ENCODE peak calls at places on chromosomes 3 and 15, in nine cellular contexts. Q is H9, L is astrocyte of the spinal cord, B is heart left ventricle, G is neural progenitor cell, E is RWPE1, Y is OCI-LY7, W is endothelial cell of umbilical vein, M is MM.1S. R is an unnamed sample.

GRCh38 chr3:137612293-137612692 is 151.8 kb upstream of the SOX14 start:
- DNase-seq in L (no peak), M (no peak), E (no peak), Q (peak; percentile 63), G (peak; percentile 68), B (no peak), Y (no peak), W (no peak), R (no peak)

GRCh38 chr15:88834211-88834812 is 31.1 kb downstream of the ACAN start:
- DNase-seq in W (peak; percentile 20), Y (peak; percentile 16), Q (peak; percentile 72), B (no peak), E (peak; percentile 33), M (peak; percentile 45), L (peak; percentile 16), G (peak; percentile 80), R (peak; percentile 55)

GRCh38 chr15:51443282-51443914 is 101.9 kb downstream of the GLDN start:
- DNase-seq in Q (no peak), Y (no peak), B (no peak), L (no peak), G (no peak), M (no peak), W (no peak), E (no peak), R (no peak)

GRCh38 chr15:39411102-39411989 is 169.5 kb upstream of the THBS1 start:
- DNase-seq in W (no peak), Q (no peak), Y (no peak), L (no peak), E (no peak), B (no peak), M (peak; percentile 63), G (no peak), R (no peak)

GRCh38 chr15:70023769-70024491 is 73.8 kb downstream of the TLE3 start:
- DNase-seq in L (peak; percentile 49), G (no peak), Y (no peak), Q (no peak), B (peak; percentile 59), E (peak; percentile 58), M (no peak), W (no peak), R (no peak)

GRCh38 chr3:33717616-33717865 is 513 bp downstream of the CLASP2 start:
- DNase-seq in W (no peak), L (peak; percentile 68), B (peak; percentile 79), Q (peak; percentile 69), Y (no peak), M (no peak), E (no peak), G (peak; percentile 87), R (peak; percentile 69)

GRCh38 chr3:1726741-1727140 is 371.9 kb upstream of the CNTN4 start:
- DNase-seq in L (no peak), Y (no peak), M (no peak), G (no peak), E (no peak), Q (no peak), W (no peak), B (no peak), R (no peak)

GRCh38 chr3:126925411-126926171 is 57.3 kb upstream of the PLXNA1 start:
- DNase-seq in Q (no peak), L (no peak), Y (no peak), G (no peak), W (peak; percentile 85), E (no peak), B (peak; percentile 51), M (no peak), R (no peak)

GRCh38 chr15:55824857-55825613 is 82.1 kb upstream of the PRTG start:
- DNase-seq in B (no peak), G (peak; percentile 59), L (no peak), E (no peak), W (no peak), Y (no peak), M (no peak), Q (no peak), R (no peak)

GRCh38 chr3:186789554-186790260 is 6.3 kb downstream of the EIF4A2 start:
- DNase-seq in L (peak; percentile 23), G (no peak), Y (peak; percentile 36), W (no peak), B (no peak), M (no peak), Q (no peak), E (no peak), R (no peak)
- TF ChIP-seq CTCF in L (no peak), G (no peak), Y (no peak), W (no peak), B (no peak), M (no peak), Q (no peak), E (no peak), R (no peak)

DNA sequence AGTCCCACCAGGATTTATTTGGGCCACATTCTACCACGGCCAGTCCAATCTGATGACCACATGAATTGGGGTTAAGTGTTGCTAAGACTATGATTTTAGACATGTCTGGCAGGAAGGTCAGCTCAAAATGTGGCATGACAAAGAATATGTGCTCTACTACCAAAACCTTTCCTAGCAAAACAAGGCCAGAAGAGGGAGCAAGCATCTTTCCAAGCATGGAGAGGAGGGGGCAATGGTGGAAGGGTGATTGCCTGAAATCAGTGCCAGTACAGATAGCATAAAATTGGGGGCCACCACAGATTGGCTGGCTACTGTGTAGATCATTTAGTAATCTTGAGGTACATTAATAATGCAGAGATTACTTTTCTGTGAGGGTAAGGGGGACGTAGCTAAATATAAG is 43.2 kb downstream of the TMEM39A start:
- DNase-seq in M (no peak), Y (no peak), B (no peak), Q (peak; percentile 34), E (no peak), W (peak; percentile 15), L (no peak), G (peak; percentile 29), R (no peak)
- TF ChIP-seq CTCF in M (peak; percentile 9), Y (peak; percentile 42), B (no peak), Q (peak; percentile 63), E (no peak), W (no peak), L (peak; percentile 31), G (peak; percentile 47), R (no peak)

DNA sequence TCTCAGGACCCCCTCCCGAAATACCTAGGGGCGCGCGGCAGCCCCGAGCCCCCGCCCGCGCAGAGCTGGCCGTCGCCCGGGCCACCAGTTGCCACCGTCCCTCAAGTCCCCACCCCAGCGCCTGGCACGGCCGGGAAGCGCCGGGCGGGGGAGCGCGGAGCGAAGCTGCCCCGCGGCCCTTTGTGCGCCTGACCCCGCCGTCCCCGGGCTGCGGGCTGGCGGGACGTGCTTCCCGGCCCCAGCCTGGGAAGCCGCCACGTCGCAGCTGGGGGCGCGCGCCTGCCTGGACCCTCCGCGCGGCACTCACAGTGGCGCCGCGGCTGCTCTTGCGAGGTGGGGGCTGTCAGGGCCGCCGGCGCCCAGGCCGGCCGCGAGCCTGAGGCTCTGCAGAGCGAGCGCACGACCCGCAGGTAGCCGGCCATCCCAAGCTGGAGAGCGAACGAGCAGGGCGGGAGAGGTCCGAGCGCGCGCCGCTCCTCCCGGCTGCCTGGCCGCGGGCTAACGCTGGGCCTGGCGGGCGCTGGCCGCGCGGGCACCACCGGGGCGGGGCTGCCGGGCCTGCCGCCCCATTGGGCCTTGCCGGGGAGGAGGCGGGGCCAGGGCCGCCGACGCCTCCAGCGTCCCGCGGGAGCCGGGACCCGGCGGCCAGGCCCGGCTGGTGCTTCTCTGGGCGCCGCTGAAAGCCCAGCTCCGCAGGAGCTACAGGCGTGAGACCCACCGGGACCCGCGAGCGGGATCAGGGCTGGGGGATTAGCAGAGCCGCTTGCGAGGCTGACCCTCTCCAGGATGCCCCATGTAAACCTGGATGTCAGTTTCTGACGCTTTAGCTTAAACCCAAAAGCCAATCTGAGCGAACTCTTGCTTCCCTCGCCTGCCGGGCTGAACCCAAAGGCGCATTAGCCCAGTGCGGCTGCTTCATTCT is at the start of gene IDH2:
- DNase-seq in Q (peak; percentile 86), Y (peak; percentile 84), M (peak; percentile 88), E (peak; percentile 93), L (peak; percentile 80), B (peak; percentile 86), W (peak; percentile 87), G (peak; percentile 97), R (peak; percentile 93)
- TF ChIP-seq CTCF in Q (no peak), Y (no peak), M (no peak), E (no peak), L (no peak), B (no peak), W (no peak), G (no peak), R (no peak)

DNA sequence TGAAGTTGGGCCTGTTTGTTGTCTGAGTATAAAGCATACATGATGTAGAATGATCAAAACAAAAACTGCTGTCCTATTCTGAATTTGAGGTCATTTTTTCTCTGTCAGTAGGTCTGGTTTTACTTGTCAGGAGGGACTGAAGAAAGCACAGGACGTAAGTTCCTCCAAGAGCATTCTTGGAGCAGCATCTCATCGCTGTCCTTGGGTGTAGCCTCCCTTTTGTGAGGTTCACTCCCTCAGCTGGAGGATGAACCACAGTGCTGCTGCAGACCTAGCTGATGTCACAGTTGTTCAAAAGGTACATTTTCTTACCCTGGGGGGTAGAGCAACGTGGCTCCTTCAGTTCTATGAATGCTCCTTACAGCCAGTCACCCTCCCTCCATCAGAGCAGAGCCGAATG is 490.0 kb upstream of the TBL1XR1 start:
- DNase-seq in Y (no peak), G (no peak), W (no peak), M (no peak), Q (no peak), E (no peak), L (no peak), B (no peak), R (no peak)
- TF ChIP-seq CTCF in Y (no peak), G (no peak), W (no peak), M (no peak), Q (no peak), E (no peak), L (no peak), B (no peak), R (no peak)

R was measured in Calu3.